ENCODE peak calls at places on chromosomes 1 and 21, in eight cellular contexts. Z is IMR-90; R is HL-60; J is MM.1S; K is GM04503; G is NCI-H774; W is activated naive CD4-positive, alpha-beta T cell treated with Interleukin-2 at 50 U/mL for 16 hours; D is pancreas. A is an unnamed sample.

GRCh38 chr1:65068202-65069011 is 79.6 kb upstream of the AK4 start:
- DNase-seq in J (peak; percentile 53), G (peak; percentile 15), D (no peak), K (no peak), R (no peak), W (peak; percentile 22), Z (peak; percentile 4), A (no peak)

GRCh38 chr1:97599447-97599846 is 321.4 kb downstream of the DPYD start:
- DNase-seq in K (no peak), J (no peak), D (no peak), Z (peak; percentile 27), G (no peak), W (no peak), R (no peak), A (no peak)

GRCh38 chr1:46508760-46509159 is 19.1 kb downstream of the DMBX1 start:
- DNase-seq in D (no peak), W (no peak), Z (peak; percentile 15), G (no peak), R (no peak), K (no peak), J (no peak), A (no peak)

GRCh38 chr1:66624412-66625060 is 90.6 kb downstream of the SGIP1 start:
- DNase-seq in K (peak; percentile 45), J (no peak), D (no peak), G (no peak), W (no peak), Z (peak; percentile 77), R (no peak), A (no peak)

GRCh38 chr1:29703596-29703995 is 467.3 kb downstream of the PTPRU start:
- DNase-seq in J (no peak), K (no peak), Z (peak; percentile 54), G (peak; percentile 9), R (peak; percentile 13), D (peak; percentile 45), W (no peak), A (no peak)

GRCh38 chr1:214310010-214310409 is 29.1 kb downstream of the SMYD2 start:
- DNase-seq in W (no peak), G (no peak), R (no peak), D (no peak), K (no peak), J (no peak), Z (peak; percentile 53), A (no peak)

GRCh38 chr21:17548262-17548661 is 35.4 kb downstream of the CXADR start:
- DNase-seq in J (no peak), D (no peak), Z (peak; percentile 39), K (no peak), R (no peak), G (no peak), W (no peak), A (no peak)

GRCh38 chr1:109248797-109249629 is at the start of gene CELSR2:
- DNase-seq in D (peak; percentile 65), W (peak; percentile 57), R (peak; percentile 44), G (peak; percentile 44), K (no peak), J (peak; percentile 62), Z (peak; percentile 54), A (no peak)

GRCh38 chr1:235821361-235821981 is 45.2 kb downstream of the LYST start:
- DNase-seq in Z (peak; percentile 90), J (no peak), K (peak; percentile 62), G (no peak), R (no peak), W (no peak), D (no peak), A (no peak)

GRCh38 chr1:8740034-8740449 is 77.4 kb downstream of the RERE start:
- DNase-seq in D (no peak), G (no peak), W (no peak), J (no peak), K (peak; percentile 32), Z (peak; percentile 98), R (no peak), A (no peak)

GRCh38 chr1:35444519-35444774 is 112.8 kb downstream of the KIAA0319L start:
- DNase-seq in W (no peak), J (no peak), G (no peak), D (no peak), Z (no peak), K (no peak), R (no peak), A (no peak)

GRCh38 chr1:103514920-103515503 is 10.5 kb upstream of the RNPC3 start:
- DNase-seq in W (no peak), R (peak; percentile 12), G (peak; percentile 24), D (no peak), J (peak; percentile 58), K (no peak), Z (peak; percentile 63), A (no peak)

GRCh38 chr1:110956586-110956985 is 7.1 kb downstream of the LRIF1 start:
- DNase-seq in R (no peak), G (no peak), W (no peak), D (no peak), Z (no peak), J (no peak), K (no peak), A (no peak)